ENCODE peak calls at places on chromosomes 11 and 22, in eight cellular contexts. J, N, B, K, L, V, O and G are unnamed samples.

GRCh38 chr11:44310198-44310455 is 188 bp upstream of the ALX4 start:
- DNase-seq in J (peak; percentile 52), N (no peak), B (no peak), K (no peak), L (no peak), V (no peak), O (no peak), G (no peak)

GRCh38 chr22:46125816-46126770 is 24.2 kb upstream of the PPARA start:
- DNase-seq in J (no peak), N (no peak), B (no peak), K (no peak), L (no peak), V (no peak), O (no peak), G (no peak)

GRCh38 chr11:20110908-20111669 is 49.2 kb downstream of the DBX1 start:
- DNase-seq in J (peak; percentile 94), N (peak; percentile 29), B (peak; percentile 65), K (peak; percentile 12), L (peak; percentile 16), V (peak; percentile 68), O (peak; percentile 74), G (peak; percentile 47)

GRCh38 chr11:74019860-74020259 is 11.0 kb upstream of the UCP3 start:
- DNase-seq in J (no peak), N (no peak), B (no peak), K (no peak), L (no peak), V (no peak), O (no peak), G (no peak)

GRCh38 chr22:42967933-42968332 is 47.0 kb downstream of the PACSIN2 start:
- DNase-seq in J (no peak), N (no peak), B (peak; percentile 22), K (no peak), L (no peak), V (peak; percentile 55), O (no peak), G (no peak)

GRCh38 chr11:29208117-29208516 is 808.7 kb downstream of the KCNA4 start:
- DNase-seq in J (no peak), N (no peak), B (no peak), K (no peak), L (no peak), V (no peak), O (no peak), G (no peak)

GRCh38 chr11:2221024-2221423 is 49.4 kb downstream of the ASCL2 start:
- DNase-seq in J (no peak), N (no peak), B (no peak), K (no peak), L (no peak), V (no peak), O (no peak), G (no peak)

GRCh38 chr11:75498556-75499255 is 27.0 kb downstream of the GDPD5 start:
- DNase-seq in J (peak; percentile 72), N (no peak), B (no peak), K (no peak), L (no peak), V (no peak), O (no peak), G (no peak)

GRCh38 chr11:10885703-10886363 is 28.0 kb upstream of the ZBED5 start:
- DNase-seq in J (peak; percentile 22), N (no peak), B (no peak), K (no peak), L (no peak), V (no peak), O (no peak), G (no peak)

GRCh38 chr22:40436460-40437431 is 66.4 kb downstream of the SGSM3 start:
- DNase-seq in J (peak; percentile 21), N (peak; percentile 46), B (peak; percentile 62), K (no peak), L (no peak), V (peak; percentile 57), O (peak; percentile 23), G (peak; percentile 43)

GRCh38 chr22:37546436-37547248 is 13.6 kb upstream of the CDC42EP1 start:
- DNase-seq in J (peak; percentile 65), N (no peak), B (no peak), K (no peak), L (no peak), V (no peak), O (no peak), G (no peak)

GRCh38 chr11:101127348-101127698 is 2.3 kb downstream of the PGR start:
- DNase-seq in J (no peak), N (no peak), B (peak; percentile 5), K (no peak), L (no peak), V (peak; percentile 31), O (no peak), G (no peak)

GRCh38 chr22:48167238-48167637 is 1404.8 kb downstream of the TBC1D22A start:
- DNase-seq in J (no peak), N (no peak), B (no peak), K (no peak), L (no peak), V (no peak), O (no peak), G (no peak)

GRCh38 chr11:123356539-123356938 is 73.5 kb upstream of the GRAMD1B start:
- DNase-seq in J (no peak), N (no peak), B (no peak), K (no peak), L (no peak), V (no peak), O (no peak), G (no peak)

GRCh38 chr11:131302831-131303230 is 67.6 kb upstream of the NTM start:
- DNase-seq in J (no peak), N (no peak), B (no peak), K (no peak), L (no peak), V (no peak), O (no peak), G (no peak)

GRCh38 chr11:126282361-126282741 is 542 bp upstream of the TIRAP start:
- DNase-seq in J (no peak), N (no peak), B (peak; percentile 49), K (no peak), L (no peak), V (peak; percentile 58), O (peak; percentile 28), G (no peak)

GRCh38 chr11:62889484-62890437 is 9.1 kb downstream of the SLC3A2 start:
- DNase-seq in J (peak; percentile 67), N (no peak), B (no peak), K (no peak), L (no peak), V (no peak), O (no peak), G (peak; percentile 60)

GRCh38 chr11:1229471-1230120 is 6.7 kb downstream of the MUC5B start:
- DNase-seq in J (no peak), N (no peak), B (no peak), K (no peak), L (no peak), V (peak; percentile 34), O (no peak), G (no peak)